ENCODE peak calls at places on chromosomes 1 and 21, in four cellular contexts. E, F, A and T are unnamed samples.

GRCh38 chr1:41762251-41762650 is 156.5 kb downstream of the HIVEP3 start:
- DNase-seq in E (no peak), F (no peak), A (peak), T (no peak)

GRCh38 chr21:46454142-46454541 is 4.5 kb upstream of the DIP2A start:
- DNase-seq in E (no peak), F (no peak), A (no peak), T (no peak)

GRCh38 chr1:18956189-18957135 is at the start of gene IFFO2:
- DNase-seq in E (peak), F (peak), A (peak), T (peak)

GRCh38 chr21:28410264-28410663 is 582.4 kb downstream of the LTN1 start:
- DNase-seq in E (no peak), F (no peak), A (no peak), T (no peak)

GRCh38 chr1:113048064-113048463 is 24.9 kb upstream of the LRIG2 start:
- DNase-seq in E (no peak), F (peak), A (no peak), T (no peak)

GRCh38 chr1:228830954-228831481 is 95.7 kb downstream of the RHOU start:
- DNase-seq in E (no peak), F (peak), A (no peak), T (no peak)

GRCh38 chr1:43274125-43274803 is 4.5 kb downstream of the TMEM125 start:
- DNase-seq in E (peak), F (no peak), A (no peak), T (no peak)

GRCh38 chr1:223097713-223098112 is 45.3 kb downstream of the TLR5 start:
- DNase-seq in E (no peak), F (no peak), A (no peak), T (no peak)

GRCh38 chr21:32413697-32414578 is 1.4 kb downstream of the EVA1C start:
- DNase-seq in E (no peak), F (no peak), A (no peak), T (no peak)

GRCh38 chr1:81832573-81832972 is 31.8 kb downstream of the ADGRL2 start:
- DNase-seq in E (no peak), F (no peak), A (no peak), T (no peak)

GRCh38 chr1:82625562-82625961 is 824.8 kb downstream of the ADGRL2 start:
- DNase-seq in E (no peak), F (no peak), A (no peak), T (no peak)

GRCh38 chr1:242651817-242652216 is 127.3 kb upstream of the PLD5 start:
- DNase-seq in E (no peak), F (peak), A (peak), T (peak)

GRCh38 chr1:211490821-211491415 is 1.0 kb downstream of the RD3 start:
- DNase-seq in E (peak), F (no peak), A (no peak), T (no peak)

GRCh38 chr1:8213676-8214075 is 104.2 kb upstream of the SLC45A1 start:
- DNase-seq in E (no peak), F (no peak), A (no peak), T (no peak)

GRCh38 chr1:226962421-226963391 is 22.6 kb downstream of the COQ8A start:
- DNase-seq in E (no peak), F (no peak), A (no peak), T (no peak)

GRCh38 chr1:236421022-236421421 is 26.9 kb downstream of the EDARADD start:
- DNase-seq in E (peak), F (peak), A (no peak), T (peak)

GRCh38 chr1:181101581-181102226 is 13.2 kb downstream of the IER5 start:
- DNase-seq in E (peak), F (no peak), A (peak), T (no peak)

GRCh38 chr1:227780101-227781044 is 35.1 kb upstream of the PRSS38 start:
- DNase-seq in E (no peak), F (no peak), A (peak), T (no peak)

GRCh38 chr1:35637401-35637809 is 3.9 kb downstream of the PSMB2 start:
- DNase-seq in E (peak), F (peak), A (no peak), T (no peak)

GRCh38 chr1:211517006-211517405 is 25.0 kb upstream of the RD3 start:
- DNase-seq in E (peak), F (peak), A (peak), T (no peak)

GRCh38 chr1:173473599-173474011 is 3.5 kb upstream of the PRDX6 start:
- DNase-seq in E (no peak), F (no peak), A (no peak), T (no peak)
- TF ChIP-seq ELF4 in E (no peak), F (peak), A (no peak), T (no peak)

GRCh38 chr21:26388731-26389231 is 184.3 kb downstream of the CYYR1 start:
- DNase-seq in E (no peak), F (no peak), A (no peak), T (no peak)
- TF ChIP-seq ELF4 in E (no peak), F (no peak), A (no peak), T (no peak)

GRCh38 chr1:179169616-179170467 is 59.6 kb downstream of the ABL2 start:
- DNase-seq in E (no peak), F (no peak), A (no peak), T (no peak)
- TF ChIP-seq ELF4 in E (no peak), F (no peak), A (no peak), T (no peak)

DNA sequence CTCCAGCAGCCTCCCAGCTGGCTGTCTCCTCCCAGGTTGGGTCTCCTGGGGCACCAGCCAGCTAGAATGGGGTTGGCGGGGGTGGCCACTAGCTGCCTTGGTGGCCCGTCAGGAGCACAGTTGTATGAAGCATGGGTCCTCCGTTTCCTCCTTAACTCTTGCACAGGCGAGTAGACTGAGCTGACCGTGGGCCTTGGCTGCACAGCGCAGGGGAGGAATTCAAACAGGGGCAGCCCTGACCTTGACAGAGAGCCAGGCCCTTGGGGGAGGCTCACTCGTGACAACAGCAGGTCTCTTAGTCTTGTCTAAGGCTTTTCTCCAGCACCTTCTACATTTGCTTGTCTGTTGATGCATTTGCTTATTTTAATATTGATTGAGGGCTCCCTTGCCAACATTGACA is 114.1 kb downstream of the PRDM2 start:
- DNase-seq in E (no peak), F (no peak), A (no peak), T (no peak)
- TF ChIP-seq ELF4 in E (no peak), F (no peak), A (no peak), T (no peak)